ENCODE peak calls at places on chromosomes 5 and 9, in five cellular contexts. F is IMR-90, H is fibroblast of the aortic adventitia, W is brain microvascular endothelial cell, M is lower leg skin. N is an unnamed sample.

GRCh38 chr9:131981116-131981847 is 98.4 kb downstream of the MED27 start:
- DNase-seq in F (no peak), H (peak; percentile 19), W (peak; percentile 20), M (no peak), N (no peak)

GRCh38 chr5:149781612-149782011 is 51.5 kb downstream of the PPARGC1B start:
- DNase-seq in F (no peak), H (no peak), W (no peak), M (no peak), N (no peak)

GRCh38 chr9:128995791-128996190 is 32.3 kb downstream of the SH3GLB2 start:
- DNase-seq in F (no peak), H (peak; percentile 76), W (no peak), M (no peak), N (peak; percentile 67)

GRCh38 chr9:93673271-93673843 is 97.0 kb downstream of the PHF2 start:
- DNase-seq in F (no peak), H (peak; percentile 2), W (no peak), M (peak; percentile 11), N (peak; percentile 8)

GRCh38 chr5:181203842-181204560 is 995 bp downstream of the TRIM7 start:
- DNase-seq in F (no peak), H (no peak), W (no peak), M (no peak), N (no peak)

GRCh38 chr5:66701244-66701643 is 105.1 kb downstream of the MAST4 start:
- DNase-seq in F (no peak), H (no peak), W (no peak), M (no peak), N (no peak)

GRCh38 chr9:119114681-119115080 is 254.6 kb downstream of the BRINP1 start:
- DNase-seq in F (no peak), H (no peak), W (no peak), M (no peak), N (no peak)

GRCh38 chr9:87549774-87550173 is 52.1 kb downstream of the DAPK1 start:
- DNase-seq in F (no peak), H (no peak), W (no peak), M (no peak), N (no peak)

GRCh38 chr9:135288941-135289534 is 190.5 kb upstream of the PPP1R26 start:
- DNase-seq in F (no peak), H (no peak), W (no peak), M (no peak), N (no peak)

GRCh38 chr5:89816038-89816437 is 593.5 kb downstream of the CETN3 start:
- DNase-seq in F (no peak), H (no peak), W (no peak), M (no peak), N (no peak)

GRCh38 chr5:50666261-50667078 is at the start of gene PARP8:
- DNase-seq in F (peak; percentile 30), H (peak; percentile 60), W (peak; percentile 36), M (peak; percentile 28), N (peak; percentile 71)

GRCh38 chr9:136740971-136741884 is 1.5 kb downstream of the LCN10 start:
- DNase-seq in F (peak; percentile 34), H (peak; percentile 28), W (no peak), M (no peak), N (peak; percentile 51)

DNA sequence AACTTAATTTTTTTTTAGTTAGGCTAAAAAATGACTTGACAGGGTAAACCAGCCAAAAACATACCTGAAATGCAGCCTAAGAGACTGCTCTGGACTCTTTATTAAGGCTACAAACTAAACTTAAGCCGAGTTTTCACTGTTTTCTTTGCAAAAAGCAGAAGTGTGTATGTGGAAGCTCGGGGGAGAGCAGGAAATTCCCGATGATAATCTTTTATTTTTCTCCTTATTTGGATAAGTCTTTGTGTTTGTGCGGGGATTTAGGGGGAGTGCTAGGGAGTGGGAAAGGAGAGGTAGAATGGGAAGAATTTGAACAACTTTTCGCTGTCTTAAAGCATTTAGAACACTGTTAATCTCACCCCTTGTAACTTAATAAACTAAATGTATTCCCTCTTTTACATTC is 30.7 kb upstream of the GPR21 start:
- DNase-seq in F (peak; percentile 18), H (peak; percentile 22), W (peak; percentile 11), M (no peak), N (peak; percentile 3)
- TF ChIP-seq CTCF in F (no peak), H (no peak), W (no peak), M (no peak), N (no peak)

GRCh38 chr5:140345919-140346347 is 470 bp downstream of the HBEGF start:
- DNase-seq in F (peak; percentile 66), H (peak; percentile 59), W (peak; percentile 56), M (no peak), N (peak; percentile 58)

GRCh38 chr5:140344683-140345423 is 1.6 kb downstream of the HBEGF start:
- DNase-seq in F (peak; percentile 57), H (no peak), W (no peak), M (no peak), N (peak; percentile 66)

GRCh38 chr5:140347382-140347781 is 979 bp upstream of the HBEGF start:
- DNase-seq in F (no peak), H (no peak), W (no peak), M (no peak), N (no peak)

GRCh38 chr5:140348104-140348503 is 1.7 kb upstream of the HBEGF start:
- DNase-seq in F (no peak), H (no peak), W (no peak), M (no peak), N (no peak)

DNA sequence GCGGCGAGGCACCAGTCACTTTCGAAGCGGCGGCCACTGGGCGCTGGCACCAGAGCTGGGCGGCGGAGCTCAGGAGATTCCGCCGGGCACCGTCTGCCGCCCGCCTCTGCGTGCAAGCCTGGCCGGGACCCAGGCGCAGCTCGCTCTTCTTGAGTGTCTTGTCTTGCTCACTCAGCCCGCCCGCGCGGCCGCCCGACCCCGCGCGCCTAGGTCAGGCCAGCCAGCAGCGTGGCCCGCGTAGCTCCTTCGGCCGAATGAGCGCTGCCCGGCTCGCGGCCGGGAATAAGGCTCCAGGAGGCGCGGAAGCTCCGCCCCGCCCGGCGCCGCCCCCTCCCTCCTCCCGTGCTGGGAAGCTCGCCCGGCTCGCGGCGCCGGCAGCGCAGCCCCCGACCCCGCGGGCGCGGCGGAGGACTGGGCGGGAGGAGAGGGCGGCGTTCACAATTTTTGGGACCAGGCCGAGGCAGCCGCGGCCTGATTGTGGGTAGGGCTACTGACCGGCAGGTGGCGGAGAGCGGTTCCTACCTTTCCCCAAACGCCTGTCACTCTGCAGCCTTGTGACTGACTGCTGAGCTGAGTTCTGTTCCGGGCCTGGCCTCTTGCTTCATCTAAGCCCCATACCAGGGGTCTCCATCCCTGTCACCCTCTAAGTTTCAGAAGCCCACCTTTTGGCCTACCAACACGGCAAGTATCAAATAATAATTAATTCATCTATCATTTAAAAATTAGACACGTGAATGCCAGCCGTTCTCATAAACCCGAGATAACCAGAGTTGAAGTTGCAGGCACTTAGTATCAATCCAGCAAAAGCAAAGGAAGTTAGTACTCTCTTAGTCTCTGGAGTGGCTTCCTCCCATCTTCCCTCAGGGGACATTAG is at the start of gene HBEGF:
- DNase-seq in F (peak; percentile 63), H (peak; percentile 55), W (peak; percentile 64), M (peak; percentile 58), N (peak; percentile 69)
- TF ChIP-seq CTCF in F (peak; percentile 37), H (peak; percentile 59), W (peak; percentile 64), M (no peak), N (peak; percentile 25)

DNA sequence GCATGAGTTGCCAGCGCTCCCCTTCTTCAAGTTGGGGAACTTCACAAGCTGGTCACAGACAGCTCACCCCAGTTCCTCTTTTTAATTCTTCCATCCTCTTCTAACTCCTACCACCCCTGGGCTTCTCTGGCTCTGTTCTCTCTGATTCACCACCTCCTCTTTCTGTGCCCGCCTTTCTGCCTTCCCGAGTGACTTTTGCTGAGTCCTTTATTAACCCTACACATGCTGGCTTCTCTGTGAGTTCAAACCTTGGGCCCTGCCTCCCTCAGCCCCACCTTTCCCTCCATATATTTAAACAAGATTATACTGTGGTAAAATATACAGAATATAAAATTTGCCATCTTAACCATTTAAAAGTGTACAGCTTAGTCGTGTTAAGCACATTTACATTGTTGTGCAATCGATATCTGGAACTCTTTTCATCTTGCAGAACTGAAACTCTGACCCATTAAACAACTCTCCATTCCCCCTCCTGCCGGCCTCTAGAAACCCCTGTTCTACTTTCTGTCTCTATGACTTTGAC is 32.0 kb downstream of the SLC46A2 start:
- DNase-seq in F (peak; percentile 16), H (peak; percentile 15), W (no peak), M (no peak), N (no peak)
- TF ChIP-seq CTCF in F (no peak), H (no peak), W (no peak), M (no peak), N (no peak)

GRCh38 chr5:38590846-38591245 is 34.4 kb upstream of the LIFR start:
- DNase-seq in F (no peak), H (no peak), W (no peak), M (no peak), N (no peak)

GRCh38 chr5:38591450-38591849 is 35.0 kb upstream of the LIFR start:
- DNase-seq in F (peak; percentile 30), H (no peak), W (no peak), M (no peak), N (peak; percentile 48)

GRCh38 chr5:38595149-38595725 is 38.8 kb upstream of the LIFR start:
- DNase-seq in F (peak; percentile 61), H (peak; percentile 79), W (peak; percentile 50), M (no peak), N (peak; percentile 22)

GRCh38 chr5:38596997-38597396 is 40.6 kb upstream of the LIFR start:
- DNase-seq in F (no peak), H (no peak), W (no peak), M (no peak), N (no peak)

DNA sequence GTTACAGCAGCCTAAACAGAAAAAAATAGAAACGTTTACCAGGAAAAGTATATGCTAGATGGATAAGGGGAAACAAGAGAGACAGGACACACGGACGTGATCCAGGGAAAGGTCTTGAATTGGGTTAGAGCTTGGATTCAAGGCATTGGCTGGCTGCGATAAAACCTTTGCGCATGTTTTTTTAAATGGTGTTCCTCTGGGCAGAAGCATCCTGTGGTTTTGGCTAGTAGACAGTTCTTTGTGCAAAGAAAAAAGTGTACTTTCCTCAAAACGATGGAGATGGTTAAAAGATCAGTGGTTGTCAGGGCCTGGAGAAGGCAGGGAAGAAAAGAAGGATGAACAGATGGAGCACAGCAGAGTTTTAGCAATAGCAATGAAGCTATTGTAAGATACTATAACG is 37.5 kb upstream of the LIFR start:
- DNase-seq in F (no peak), H (no peak), W (no peak), M (no peak), N (peak; percentile 27)
- TF ChIP-seq CTCF in F (no peak), H (no peak), W (no peak), M (no peak), N (no peak)

GRCh38 chr5:21419383-21419782 is 1431.4 kb upstream of the CDH18 start:
- DNase-seq in F (no peak), H (no peak), W (no peak), M (no peak), N (no peak)
- TF ChIP-seq CTCF in F (no peak), H (no peak), W (no peak), M (no peak), N (no peak)

GRCh38 chr5:220008-220407 is 1.9 kb downstream of the SDHA start:
- DNase-seq in F (no peak), H (peak; percentile 53), W (no peak), M (no peak), N (no peak)

GRCh38 chr5:219492-219891 is 1.4 kb downstream of the SDHA start:
- DNase-seq in F (peak; percentile 50), H (peak; percentile 54), W (no peak), M (no peak), N (peak; percentile 59)

GRCh38 chr5:213803-214395 is 4.1 kb downstream of the CCDC127 start:
- DNase-seq in F (no peak), H (no peak), W (no peak), M (no peak), N (no peak)

GRCh38 chr5:218457-219289 is 553 bp downstream of the SDHA start:
- DNase-seq in F (peak; percentile 19), H (peak; percentile 30), W (peak; percentile 39), M (peak; percentile 28), N (peak; percentile 19)

GRCh38 chr5:217860-218456 is at the start of the genes CCDC127 and SDHA:
- DNase-seq in F (peak; percentile 86), H (peak; percentile 88), W (peak; percentile 84), M (peak; percentile 94), N (peak; percentile 90)
- TF ChIP-seq CTCF in F (peak; percentile 48), H (peak; percentile 46), W (peak; percentile 63), M (no peak), N (peak; percentile 48)